ENCODE peak calls at places on chromosomes 13 and 19, in ten cellular contexts. D, E, Y, G, W, B, P, Q, U and N are unnamed samples.
A peak's percentile ranks its signal among the peaks of the same experiment; 100 is the strongest.

GRCh38 chr19:6161271-6161850 is 25.9 kb downstream of the ACSBG2 start:
- DNase-seq in Q (no peak), Y (no peak), D (peak; percentile 5), B (no peak), G (peak; percentile 55), W (peak; percentile 19), E (no peak), U (no peak), P (peak; percentile 0), N (no peak)

GRCh38 chr13:30656178-30656577 is 38.5 kb downstream of the USPL1 start:
- DNase-seq in W (no peak), Q (no peak), U (no peak), B (no peak), D (no peak), E (no peak), Y (no peak), P (no peak), G (no peak), N (no peak)

GRCh38 chr13:27971236-27971645 is 2.1 kb upstream of the CDX2 start:
- DNase-seq in W (no peak), B (no peak), Y (no peak), U (no peak), D (no peak), E (no peak), Q (no peak), G (no peak), P (no peak), N (no peak)

GRCh38 chr13:53694814-53695533 is 666.4 kb downstream of the OLFM4 start:
- DNase-seq in G (no peak), Y (no peak), E (no peak), U (no peak), Q (no peak), W (no peak), P (no peak), B (no peak), D (no peak), N (no peak)

GRCh38 chr13:99894835-99895427 is 76.6 kb downstream of the ZIC5 start:
- DNase-seq in Q (no peak), G (no peak), W (no peak), E (no peak), D (no peak), U (peak; percentile 5), B (no peak), Y (no peak), P (no peak), N (no peak)

GRCh38 chr19:36972594-36972993 is 56.5 kb downstream of the ZNF568 start:
- DNase-seq in W (no peak), Y (no peak), B (no peak), Q (no peak), E (no peak), P (no peak), G (no peak), U (no peak), D (no peak), N (no peak)

GRCh38 chr13:114108894-114109293 is 23.5 kb downstream of the RASA3 start:
- DNase-seq in D (no peak), Q (no peak), G (no peak), P (no peak), Y (no peak), E (no peak), W (no peak), U (no peak), B (no peak), N (no peak)

GRCh38 chr13:50208826-50209335 is 193.6 kb downstream of the KCNRG start:
- DNase-seq in Y (peak; percentile 45), E (no peak), U (peak; percentile 45), W (peak; percentile 43), Q (peak; percentile 87), G (no peak), B (no peak), D (peak; percentile 45), P (no peak), N (peak; percentile 91)

GRCh38 chr13:26839682-26840081 is 79.1 kb upstream of the GPR12 start:
- DNase-seq in P (no peak), B (no peak), G (no peak), D (no peak), Q (no peak), U (no peak), E (peak; percentile 87), Y (no peak), W (no peak), N (no peak)

GRCh38 chr13:32905063-32905863 is 111.0 kb upstream of the KL start:
- DNase-seq in Y (no peak), G (no peak), W (peak; percentile 57), U (no peak), D (peak; percentile 60), P (no peak), E (no peak), Q (peak; percentile 20), B (no peak), N (peak; percentile 86)

GRCh38 chr19:7701654-7702457 is at the start of gene FCER2:
- DNase-seq in P (no peak), B (no peak), W (no peak), Y (no peak), Q (no peak), G (no peak), D (no peak), E (no peak), U (no peak), N (no peak)

GRCh38 chr13:21458457-21458815 is 667 bp downstream of the ZDHHC20 start:
- DNase-seq in U (peak; percentile 39), D (peak; percentile 71), Q (no peak), W (peak; percentile 44), E (peak; percentile 21), B (no peak), G (no peak), Y (peak; percentile 72), P (peak; percentile 26), N (no peak)

GRCh38 chr13:49225358-49226042 is 5.4 kb downstream of the MLNR start:
- DNase-seq in G (no peak), B (no peak), D (peak; percentile 39), P (no peak), W (no peak), Q (peak; percentile 40), Y (no peak), E (no peak), U (no peak), N (no peak)

GRCh38 chr19:6241056-6241455 is 38.7 kb downstream of the MLLT1 start:
- DNase-seq in W (no peak), E (no peak), Y (no peak), P (no peak), G (no peak), Q (no peak), D (no peak), U (no peak), B (no peak), N (no peak)

GRCh38 chr19:11535792-11536595 is 2.7 kb upstream of the CNN1 start:
- DNase-seq in Y (peak; percentile 88), E (peak; percentile 69), B (peak; percentile 56), Q (peak; percentile 91), U (peak; percentile 49), G (peak; percentile 86), P (peak; percentile 78), D (peak; percentile 82), W (peak; percentile 90), N (peak; percentile 66)

GRCh38 chr13:21405309-21405708 is 53.8 kb downstream of the ZDHHC20 start:
- DNase-seq in P (no peak), Y (no peak), B (no peak), G (no peak), U (no peak), W (no peak), Q (no peak), D (peak; percentile 75), E (no peak), N (no peak)

GRCh38 chr19:28960986-28961705 is 251.8 kb downstream of the UQCRFS1 start:
- DNase-seq in U (no peak), G (no peak), Q (no peak), E (no peak), B (no peak), W (peak; percentile 86), P (no peak), Y (no peak), D (no peak), N (no peak)

GRCh38 chr19:13935765-13936486 is 2.3 kb downstream of the PODNL1 start:
- DNase-seq in E (no peak), W (no peak), Q (no peak), P (no peak), U (no peak), B (no peak), Y (no peak), G (no peak), D (no peak), N (no peak)

GRCh38 chr19:37778613-37779138 is 710 bp downstream of the ZNF573 start:
- DNase-seq in B (no peak), E (no peak), Q (peak; percentile 20), G (no peak), D (peak; percentile 61), U (no peak), W (no peak), Y (no peak), P (no peak), N (peak; percentile 9)

GRCh38 chr19:50723069-50723468 is at the start of gene CLEC11A:
- DNase-seq in W (peak; percentile 89), B (no peak), D (no peak), E (no peak), Q (peak; percentile 64), P (no peak), U (no peak), G (no peak), Y (peak; percentile 61), N (no peak)

GRCh38 chr13:102606537-102607309 is 9.9 kb downstream of the TPP2 start:
- DNase-seq in W (no peak), U (no peak), B (no peak), P (no peak), E (no peak), D (no peak), Q (no peak), G (no peak), Y (no peak), N (no peak)

GRCh38 chr13:86572115-86572514 is 772.9 kb upstream of the SLITRK6 start:
- DNase-seq in U (no peak), Y (no peak), Q (no peak), W (peak; percentile 73), E (no peak), G (no peak), D (peak; percentile 72), B (no peak), P (no peak), N (peak; percentile 65)

GRCh38 chr19:342801-343421 is 1.7 kb downstream of the MIER2 start:
- DNase-seq in W (peak; percentile 95), U (peak; percentile 67), Y (peak; percentile 68), B (no peak), Q (peak; percentile 86), P (no peak), D (peak; percentile 61), E (no peak), G (no peak), N (peak; percentile 95)

GRCh38 chr13:102582256-102582655 is 14.5 kb upstream of the TPP2 start:
- DNase-seq in B (no peak), E (no peak), G (no peak), Y (no peak), U (no peak), P (no peak), W (no peak), Q (no peak), D (no peak), N (no peak)

GRCh38 chr19:495440-496332 is 600 bp upstream of the MADCAM1 start:
- DNase-seq in G (no peak), B (no peak), E (no peak), U (no peak), P (no peak), D (no peak), Q (no peak), Y (no peak), W (peak; percentile 69), N (peak; percentile 18)

GRCh38 chr13:39930060-39930459 is 274.6 kb downstream of the COG6 start:
- DNase-seq in W (no peak), Y (no peak), B (no peak), U (no peak), P (no peak), Q (no peak), G (no peak), E (no peak), D (no peak), N (no peak)